ENCODE peak calls at places on chromosomes 2 and 18, in eight cellular contexts. J is upper lobe of left lung, B is Panc1, D is endothelial cell of umbilical vein, M is sigmoid colon, Z is stomach, R is prostate gland, E is K562. K is an unnamed sample.

GRCh38 chr18:51137891-51138290 is 59.6 kb downstream of the MEX3C start:
- DNase-seq in Z (no peak), E (no peak), M (no peak), J (no peak), B (no peak), R (no peak), D (no peak), K (no peak)

GRCh38 chr2:201806442-201806841 is at the start of gene CDK15:
- DNase-seq in R (no peak), M (peak; percentile 69), Z (no peak), J (no peak), B (no peak), D (no peak), E (no peak), K (no peak)

GRCh38 chr2:179917272-179917671 is 55.9 kb upstream of the ZNF385B start:
- DNase-seq in B (no peak), D (no peak), E (no peak), M (no peak), R (no peak), Z (no peak), J (no peak), K (no peak)

GRCh38 chr18:37502036-37502435 is 63.6 kb downstream of the CELF4 start:
- DNase-seq in D (no peak), E (no peak), Z (no peak), R (no peak), B (no peak), M (no peak), J (no peak), K (no peak)

GRCh38 chr2:119476301-119477117 is 44.9 kb downstream of the TMEM37 start:
- DNase-seq in D (peak; percentile 71), Z (peak; percentile 63), R (peak; percentile 17), M (peak; percentile 71), B (peak; percentile 36), E (peak; percentile 85), J (no peak), K (no peak)

GRCh38 chr18:46265190-46266156 is 161.3 kb downstream of the HAUS1 start:
- DNase-seq in Z (no peak), M (no peak), B (no peak), D (no peak), E (no peak), J (no peak), R (no peak), K (no peak)

GRCh38 chr18:48753741-48754140 is 197.0 kb downstream of the SMAD7 start:
- DNase-seq in E (no peak), R (no peak), Z (no peak), M (no peak), B (no peak), D (no peak), J (no peak), K (no peak)

GRCh38 chr2:75491129-75491753 is 69.5 kb downstream of the EVA1A start:
- DNase-seq in E (no peak), Z (no peak), B (no peak), J (no peak), R (no peak), M (no peak), D (no peak), K (no peak)

GRCh38 chr2:209005371-209005770 is 418.5 kb upstream of the MAP2 start:
- DNase-seq in E (no peak), R (no peak), M (no peak), B (no peak), Z (no peak), J (no peak), D (no peak), K (no peak)

GRCh38 chr2:239236808-239237205 is 164.0 kb downstream of the HDAC4 start:
- DNase-seq in J (no peak), E (no peak), B (no peak), D (no peak), Z (no peak), R (no peak), M (no peak), K (no peak)

GRCh38 chr2:240166761-240167587 is 26.5 kb upstream of the OTOS start:
- DNase-seq in D (no peak), R (no peak), Z (no peak), E (no peak), M (peak; percentile 49), B (no peak), J (no peak), K (no peak)

GRCh38 chr2:23926289-23926749 is 604 bp downstream of the ATAD2B start:
- DNase-seq in M (peak; percentile 70), D (no peak), E (no peak), R (no peak), B (no peak), Z (peak; percentile 43), J (peak; percentile 91), K (no peak)

GRCh38 chr2:108351889-108352288 is 25.9 kb upstream of the SULT1C4 start:
- DNase-seq in E (no peak), Z (no peak), D (no peak), J (no peak), R (no peak), B (no peak), M (no peak), K (no peak)

GRCh38 chr2:220664272-220665107 is 907.6 kb downstream of the EPHA4 start:
- DNase-seq in J (no peak), E (no peak), B (no peak), Z (no peak), D (no peak), R (no peak), M (no peak), K (no peak)

GRCh38 chr18:22283397-22283796 is 114.0 kb downstream of the GATA6 start:
- DNase-seq in B (no peak), E (no peak), Z (no peak), D (peak; percentile 13), J (no peak), M (no peak), R (no peak), K (no peak)

GRCh38 chr2:96556441-96557330 is 20.1 kb downstream of the ARID5A start:
- DNase-seq in E (no peak), Z (peak; percentile 59), B (peak; percentile 94), D (peak; percentile 43), J (no peak), R (no peak), M (no peak), K (no peak)

GRCh38 chr2:96552284-96553175 is 16.0 kb downstream of the ARID5A start:
- DNase-seq in J (no peak), M (no peak), D (no peak), R (no peak), B (no peak), Z (no peak), E (no peak), K (peak; percentile 90)

GRCh38 chr2:96555146-96555610 is 18.6 kb downstream of the ARID5A start:
- DNase-seq in R (no peak), B (no peak), J (peak; percentile 69), D (no peak), E (no peak), Z (no peak), M (no peak), K (no peak)

GRCh38 chr2:96553176-96553956 is 16.8 kb downstream of the ARID5A start:
- DNase-seq in M (no peak), D (no peak), Z (no peak), B (no peak), E (no peak), R (no peak), J (no peak), K (no peak)

GRCh38 chr2:96554293-96555145 is 18.0 kb downstream of the ARID5A start:
- DNase-seq in J (peak; percentile 89), R (peak; percentile 57), M (peak; percentile 91), D (peak; percentile 65), E (peak; percentile 78), B (no peak), Z (peak; percentile 76), K (no peak)
- TF ChIP-seq POLR2AphosphoS5 in J (no peak), R (peak; percentile 60), M (peak; percentile 44), D (no peak), E (no peak), B (no peak), Z (peak; percentile 55), K (no peak)

DNA sequence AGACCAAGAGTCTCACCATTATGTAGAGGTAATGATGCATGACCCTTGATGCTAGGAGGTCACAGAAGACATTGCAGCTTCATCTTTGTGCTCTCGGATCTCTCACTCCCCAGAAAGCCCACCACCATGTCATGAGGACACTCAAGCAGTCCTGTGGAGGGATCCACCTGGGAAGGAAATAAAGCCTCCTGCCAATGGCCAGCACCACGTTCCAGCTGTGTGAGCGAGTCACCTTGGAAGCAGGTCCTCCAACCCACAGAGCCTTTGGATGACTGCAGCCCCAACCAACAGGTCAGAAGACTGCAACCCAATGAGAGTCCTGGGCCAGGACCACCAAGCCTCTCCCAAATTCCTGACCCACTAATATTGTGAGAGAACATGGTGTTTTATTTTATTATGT is 38.4 kb downstream of the CYP26B1 start:
- DNase-seq in Z (no peak), D (no peak), E (no peak), J (no peak), B (no peak), M (peak; percentile 53), R (no peak), K (peak; percentile 62)
- H3K4me3 ChIP-seq in Z (no peak overlapping the region), D (no peak overlapping the region), E (no peak overlapping the region), J (no peak overlapping the region), B (no peak overlapping the region), M (no peak overlapping the region), R (no peak overlapping the region), K (no peak overlapping the region)

GRCh38 chr2:170248574-170249393 is 70.8 kb downstream of the MYO3B start:
- DNase-seq in R (no peak), M (no peak), B (no peak), D (no peak), Z (no peak), E (no peak), J (no peak), K (no peak)
- H3K4me1 ChIP-seq in R (no peaks in the 10 kb centered on the region), M (no peaks in the 10 kb centered on the region), B (no peaks in the 10 kb centered on the region), D (no peaks in the 10 kb centered on the region), Z (no peaks in the 10 kb centered on the region), E (peaks cover 10% of the 10 kb centered on the region), J (no peaks in the 10 kb centered on the region), K (no peaks in the 10 kb centered on the region)

DNA sequence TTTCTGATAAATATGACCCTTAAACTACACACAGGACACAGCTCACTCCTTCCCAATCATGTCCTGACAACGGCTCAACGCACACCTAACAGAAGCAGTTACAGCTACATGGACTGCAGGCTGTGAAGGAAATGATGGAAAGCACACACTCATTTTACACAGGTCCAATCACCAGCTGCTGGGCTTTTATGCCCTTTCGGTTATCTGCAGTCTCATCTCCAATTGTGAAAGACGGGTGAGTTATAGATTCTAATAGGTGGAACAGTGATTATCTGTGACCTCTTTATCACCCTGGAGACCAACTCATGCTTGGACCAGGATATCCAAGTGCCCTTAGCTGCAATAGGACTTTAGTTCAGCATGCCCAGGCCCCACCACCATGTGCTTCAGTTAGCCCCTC is 110.4 kb upstream of the CREB1 start:
- DNase-seq in E (no peak), D (no peak), M (no peak), Z (no peak), R (no peak), B (no peak), J (no peak), K (no peak)
- TF ChIP-seq POLR2AphosphoS5 in E (no peak), D (no peak), M (no peak), Z (no peak), R (no peak), B (no peak), J (no peak), K (no peak)

DNA sequence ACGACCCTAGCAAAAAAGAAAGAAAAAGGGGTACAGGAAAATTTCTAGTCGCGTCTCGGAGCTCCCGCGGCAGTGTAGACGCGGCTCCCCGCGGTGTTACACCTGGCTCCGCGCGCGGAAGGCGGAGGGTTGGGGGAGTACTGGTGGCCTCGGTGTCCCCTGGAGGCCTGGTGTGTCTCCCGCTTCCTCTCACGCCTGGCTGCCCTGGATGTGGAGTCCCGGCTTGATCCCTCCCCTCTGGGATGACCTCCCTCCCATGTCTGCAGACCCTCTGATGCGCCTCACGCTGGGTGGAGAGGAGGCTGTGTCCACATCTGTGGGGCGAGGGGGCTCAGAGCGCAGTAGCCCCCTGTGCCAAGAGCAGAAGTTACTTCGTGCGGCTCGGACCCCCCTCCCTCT is 1.2 kb downstream of the KIF5C start:
- DNase-seq in Z (no peak), R (no peak), D (no peak), B (no peak), J (peak; percentile 67), M (no peak), E (no peak), K (no peak)
- H3K4me3 ChIP-seq in Z (peak overlapping the region; percentile 58), R (peak overlapping the region; percentile 58), D (no peak overlapping the region), B (peak overlapping the region; percentile 40), J (no peak overlapping the region), M (peak overlapping the region; percentile 28), E (no peak overlapping the region), K (peak overlapping the region; percentile 56)